ENCODE peak calls at places on chromosomes 4 and X, in nine cellular contexts. One of them, this sample, is unnamed.

GRCh38 chr4:140372607-140373327 is 679 bp upstream of the SCOC start:
- DNase-seq in COR-L47: peak; percentile 12
- DNase-seq in spleen: no peak
- DNase-seq in osteocyte: no peak
- DNase-seq in MCF 10A: peak; percentile 26
- DNase-seq in breast epithelium: no peak
- DNase-seq in GM04504: peak; percentile 0
- DNase-seq in MV-4-11: peak; percentile 39
- DNase-seq in upper lobe of left lung: no peak
- DNase-seq in this sample: no peak

GRCh38 chr4:61740950-61741638 is 541.0 kb downstream of the ADGRL3 start:
- DNase-seq in MV-4-11: no peak
- DNase-seq in spleen: no peak
- DNase-seq in upper lobe of left lung: no peak
- DNase-seq in GM04504: no peak
- DNase-seq in breast epithelium: no peak
- DNase-seq in MCF 10A: no peak
- DNase-seq in osteocyte: no peak
- DNase-seq in COR-L47: no peak
- DNase-seq in this sample: no peak

GRCh38 chr4:6727081-6727942 is 11.3 kb downstream of the BLOC1S4 start:
- DNase-seq in COR-L47: no peak
- DNase-seq in osteocyte: peak; percentile 86
- DNase-seq in breast epithelium: no peak
- DNase-seq in MCF 10A: no peak
- DNase-seq in spleen: peak; percentile 74
- DNase-seq in upper lobe of left lung: no peak
- DNase-seq in GM04504: no peak
- DNase-seq in MV-4-11: no peak
- DNase-seq in this sample: no peak

GRCh38 chrX:21658152-21658737 is at the start of gene KLHL34:
- DNase-seq in MV-4-11: peak; percentile 19
- DNase-seq in upper lobe of left lung: no peak
- DNase-seq in COR-L47: no peak
- DNase-seq in osteocyte: peak; percentile 85
- DNase-seq in breast epithelium: no peak
- DNase-seq in MCF 10A: no peak
- DNase-seq in spleen: peak; percentile 72
- DNase-seq in GM04504: no peak
- DNase-seq in this sample: no peak

GRCh38 chr4:179307297-179308136 is 1865.3 kb upstream of the AGA start:
- DNase-seq in spleen: no peak
- DNase-seq in MCF 10A: peak; percentile 69
- DNase-seq in upper lobe of left lung: no peak
- DNase-seq in osteocyte: no peak
- DNase-seq in breast epithelium: no peak
- DNase-seq in GM04504: peak; percentile 2
- DNase-seq in MV-4-11: peak; percentile 44
- DNase-seq in COR-L47: no peak
- DNase-seq in this sample: no peak

GRCh38 chr4:151940926-151941617 is 180.3 kb upstream of the GATB start:
- DNase-seq in spleen: no peak
- DNase-seq in MV-4-11: peak; percentile 44
- DNase-seq in upper lobe of left lung: no peak
- DNase-seq in breast epithelium: no peak
- DNase-seq in GM04504: no peak
- DNase-seq in MCF 10A: no peak
- DNase-seq in osteocyte: no peak
- DNase-seq in COR-L47: no peak
- DNase-seq in this sample: no peak

GRCh38 chr4:139689093-139689722 is 23.6 kb downstream of the MGST2 start:
- DNase-seq in breast epithelium: no peak
- DNase-seq in spleen: no peak
- DNase-seq in GM04504: no peak
- DNase-seq in COR-L47: no peak
- DNase-seq in MV-4-11: no peak
- DNase-seq in MCF 10A: no peak
- DNase-seq in osteocyte: no peak
- DNase-seq in upper lobe of left lung: no peak
- DNase-seq in this sample: no peak

GRCh38 chr4:143188325-143189088 is 3.8 kb downstream of the USP38 start:
- DNase-seq in COR-L47: no peak
- DNase-seq in spleen: no peak
- DNase-seq in MCF 10A: peak; percentile 25
- DNase-seq in GM04504: no peak
- DNase-seq in breast epithelium: no peak
- DNase-seq in upper lobe of left lung: no peak
- DNase-seq in MV-4-11: no peak
- DNase-seq in osteocyte: no peak
- DNase-seq in this sample: no peak

GRCh38 chr4:89305712-89306437 is 1.7 kb downstream of the GPRIN3 start:
- DNase-seq in GM04504: no peak
- DNase-seq in osteocyte: no peak
- DNase-seq in breast epithelium: no peak
- DNase-seq in MV-4-11: peak; percentile 81
- DNase-seq in spleen: no peak
- DNase-seq in COR-L47: no peak
- DNase-seq in upper lobe of left lung: peak; percentile 44
- DNase-seq in MCF 10A: peak; percentile 64
- DNase-seq in this sample: no peak

GRCh38 chr4:75686346-75686745 is 13.1 kb upstream of the G3BP2 start:
- DNase-seq in spleen: no peak
- DNase-seq in MV-4-11: peak; percentile 12
- DNase-seq in COR-L47: no peak
- DNase-seq in osteocyte: no peak
- DNase-seq in breast epithelium: no peak
- DNase-seq in MCF 10A: no peak
- DNase-seq in upper lobe of left lung: no peak
- DNase-seq in GM04504: no peak
- DNase-seq in this sample: no peak

GRCh38 chr4:73698217-73698616 is 42.2 kb upstream of the CXCL8 start:
- DNase-seq in COR-L47: no peak
- DNase-seq in MCF 10A: peak; percentile 57
- DNase-seq in spleen: no peak
- DNase-seq in osteocyte: no peak
- DNase-seq in GM04504: no peak
- DNase-seq in breast epithelium: no peak
- DNase-seq in upper lobe of left lung: no peak
- DNase-seq in MV-4-11: no peak
- DNase-seq in this sample: no peak

GRCh38 chr4:74529284-74530041 is 84.5 kb downstream of the AREG start:
- DNase-seq in GM04504: no peak
- DNase-seq in COR-L47: no peak
- DNase-seq in breast epithelium: no peak
- DNase-seq in MV-4-11: no peak
- DNase-seq in MCF 10A: no peak
- DNase-seq in osteocyte: no peak
- DNase-seq in upper lobe of left lung: no peak
- DNase-seq in spleen: no peak
- DNase-seq in this sample: no peak

GRCh38 chrX:154417157-154417556 is 5.8 kb downstream of the TAFAZZIN start:
- DNase-seq in breast epithelium: no peak
- DNase-seq in spleen: no peak
- DNase-seq in GM04504: no peak
- DNase-seq in upper lobe of left lung: no peak
- DNase-seq in COR-L47: peak; percentile 46
- DNase-seq in MV-4-11: no peak
- DNase-seq in osteocyte: no peak
- DNase-seq in MCF 10A: no peak
- DNase-seq in this sample: no peak

GRCh38 chrX:39070009-39070408 is 268.8 kb downstream of the MID1IP1 start:
- DNase-seq in spleen: no peak
- DNase-seq in osteocyte: no peak
- DNase-seq in GM04504: no peak
- DNase-seq in MV-4-11: no peak
- DNase-seq in upper lobe of left lung: no peak
- DNase-seq in COR-L47: no peak
- DNase-seq in breast epithelium: no peak
- DNase-seq in MCF 10A: no peak
- DNase-seq in this sample: no peak

GRCh38 chr4:16294455-16294854 is 68.2 kb upstream of the TAPT1 start:
- DNase-seq in upper lobe of left lung: no peak
- DNase-seq in COR-L47: no peak
- DNase-seq in MV-4-11: peak; percentile 6
- DNase-seq in spleen: no peak
- DNase-seq in breast epithelium: no peak
- DNase-seq in MCF 10A: no peak
- DNase-seq in osteocyte: no peak
- DNase-seq in GM04504: peak; percentile 24
- DNase-seq in this sample: no peak

GRCh38 chr4:55269470-55269869 is 76.6 kb upstream of the SRD5A3 start:
- DNase-seq in COR-L47: no peak
- DNase-seq in osteocyte: no peak
- DNase-seq in GM04504: no peak
- DNase-seq in upper lobe of left lung: no peak
- DNase-seq in MV-4-11: no peak
- DNase-seq in breast epithelium: no peak
- DNase-seq in MCF 10A: no peak
- DNase-seq in spleen: no peak
- DNase-seq in this sample: no peak

GRCh38 chrX:44974462-44974861 is 101.5 kb downstream of the KDM6A start:
- DNase-seq in upper lobe of left lung: no peak
- DNase-seq in GM04504: no peak
- DNase-seq in breast epithelium: no peak
- DNase-seq in COR-L47: no peak
- DNase-seq in MV-4-11: no peak
- DNase-seq in spleen: no peak
- DNase-seq in osteocyte: no peak
- DNase-seq in MCF 10A: peak; percentile 46
- DNase-seq in this sample: no peak

GRCh38 chrX:17743913-17744312 is 6.6 kb downstream of the SCML1 start:
- DNase-seq in spleen: no peak
- DNase-seq in GM04504: no peak
- DNase-seq in osteocyte: no peak
- DNase-seq in MCF 10A: no peak
- DNase-seq in COR-L47: no peak
- DNase-seq in breast epithelium: no peak
- DNase-seq in MV-4-11: no peak
- DNase-seq in upper lobe of left lung: no peak
- DNase-seq in this sample: no peak

GRCh38 chr4:105613326-105613725 is 60.9 kb downstream of the ARHGEF38 start:
- DNase-seq in GM04504: no peak
- DNase-seq in MCF 10A: no peak
- DNase-seq in MV-4-11: no peak
- DNase-seq in COR-L47: peak; percentile 77
- DNase-seq in upper lobe of left lung: peak; percentile 27
- DNase-seq in spleen: no peak
- DNase-seq in osteocyte: no peak
- DNase-seq in breast epithelium: no peak
- DNase-seq in this sample: peak; percentile 35

GRCh38 chr4:22593933-22594332 is 78.1 kb upstream of the ADGRA3 start:
- DNase-seq in spleen: no peak
- DNase-seq in COR-L47: no peak
- DNase-seq in osteocyte: no peak
- DNase-seq in GM04504: no peak
- DNase-seq in upper lobe of left lung: no peak
- DNase-seq in MCF 10A: no peak
- DNase-seq in breast epithelium: no peak
- DNase-seq in MV-4-11: no peak
- DNase-seq in this sample: no peak

GRCh38 chr4:40586729-40587128 is 42.9 kb downstream of the RBM47 start:
- DNase-seq in upper lobe of left lung: peak; percentile 66
- DNase-seq in osteocyte: no peak
- DNase-seq in MCF 10A: no peak
- DNase-seq in COR-L47: no peak
- DNase-seq in GM04504: no peak
- DNase-seq in spleen: peak; percentile 80
- DNase-seq in MV-4-11: peak; percentile 25
- DNase-seq in breast epithelium: no peak
- DNase-seq in this sample: no peak

GRCh38 chrX:57871463-57871862 is 38.8 kb downstream of the ZXDA start:
- DNase-seq in GM04504: no peak
- DNase-seq in osteocyte: no peak
- DNase-seq in COR-L47: no peak
- DNase-seq in spleen: no peak
- DNase-seq in upper lobe of left lung: no peak
- DNase-seq in MV-4-11: no peak
- DNase-seq in MCF 10A: no peak
- DNase-seq in breast epithelium: no peak
- DNase-seq in this sample: no peak

GRCh38 chr4:89590102-89590501 is 246.9 kb downstream of the SNCA start:
- DNase-seq in breast epithelium: no peak
- DNase-seq in GM04504: no peak
- DNase-seq in MV-4-11: no peak
- DNase-seq in upper lobe of left lung: no peak
- DNase-seq in osteocyte: no peak
- DNase-seq in spleen: no peak
- DNase-seq in MCF 10A: no peak
- DNase-seq in COR-L47: no peak
- DNase-seq in this sample: no peak

GRCh38 chrX:38805294-38806053 is 4.2 kb downstream of the MID1IP1 start:
- DNase-seq in osteocyte: peak; percentile 86
- DNase-seq in MV-4-11: peak; percentile 81
- DNase-seq in MCF 10A: peak; percentile 79
- DNase-seq in spleen: peak; percentile 91
- DNase-seq in upper lobe of left lung: peak; percentile 73
- DNase-seq in COR-L47: peak; percentile 45
- DNase-seq in GM04504: no peak
- DNase-seq in breast epithelium: peak; percentile 63
- DNase-seq in this sample: peak; percentile 24

GRCh38 chrX:77434949-77435348 is 12.2 kb upstream of the FGF16 start:
- DNase-seq in spleen: no peak
- DNase-seq in MCF 10A: no peak
- DNase-seq in GM04504: no peak
- DNase-seq in osteocyte: no peak
- DNase-seq in MV-4-11: no peak
- DNase-seq in upper lobe of left lung: no peak
- DNase-seq in breast epithelium: no peak
- DNase-seq in COR-L47: no peak
- DNase-seq in this sample: no peak

GRCh38 chrX:78643106-78643505 is 16.0 kb downstream of the RTL3 start:
- DNase-seq in osteocyte: peak; percentile 87
- DNase-seq in MCF 10A: no peak
- DNase-seq in spleen: peak; percentile 52
- DNase-seq in COR-L47: no peak
- DNase-seq in MV-4-11: no peak
- DNase-seq in breast epithelium: no peak
- DNase-seq in upper lobe of left lung: no peak
- DNase-seq in GM04504: no peak
- DNase-seq in this sample: no peak

GRCh38 chr4:38113551-38113950 is 153.4 kb downstream of the PTTG2 start:
- DNase-seq in spleen: no peak
- DNase-seq in osteocyte: no peak
- DNase-seq in COR-L47: no peak
- DNase-seq in GM04504: no peak
- DNase-seq in MCF 10A: no peak
- DNase-seq in MV-4-11: no peak
- DNase-seq in breast epithelium: no peak
- DNase-seq in upper lobe of left lung: no peak
- DNase-seq in this sample: no peak

GRCh38 chr4:108166038-108166437 is 2.7 kb downstream of the LEF1 start:
- DNase-seq in GM04504: no peak
- DNase-seq in breast epithelium: no peak
- DNase-seq in spleen: no peak
- DNase-seq in osteocyte: no peak
- DNase-seq in COR-L47: no peak
- DNase-seq in upper lobe of left lung: no peak
- DNase-seq in MV-4-11: no peak
- DNase-seq in MCF 10A: no peak
- DNase-seq in this sample: no peak

GRCh38 chr4:45078201-45078600 is 351.8 kb upstream of the GNPDA2 start:
- DNase-seq in breast epithelium: no peak
- DNase-seq in COR-L47: no peak
- DNase-seq in MV-4-11: no peak
- DNase-seq in MCF 10A: no peak
- DNase-seq in osteocyte: no peak
- DNase-seq in upper lobe of left lung: no peak
- DNase-seq in GM04504: no peak
- DNase-seq in spleen: no peak
- DNase-seq in this sample: no peak

GRCh38 chr4:69833251-69833650 is 26.7 kb downstream of the SULT1E1 start:
- DNase-seq in breast epithelium: no peak
- DNase-seq in GM04504: no peak
- DNase-seq in MV-4-11: no peak
- DNase-seq in COR-L47: no peak
- DNase-seq in spleen: no peak
- DNase-seq in MCF 10A: no peak
- DNase-seq in upper lobe of left lung: no peak
- DNase-seq in osteocyte: no peak
- DNase-seq in this sample: no peak

GRCh38 chrX:78517124-78517523 is 142.0 kb downstream of the RTL3 start:
- DNase-seq in osteocyte: no peak
- DNase-seq in upper lobe of left lung: no peak
- DNase-seq in spleen: no peak
- DNase-seq in breast epithelium: no peak
- DNase-seq in MV-4-11: no peak
- DNase-seq in MCF 10A: no peak
- DNase-seq in COR-L47: no peak
- DNase-seq in GM04504: no peak
- DNase-seq in this sample: no peak

This sample was measured in NCI-H774.